ENCODE peak calls at places on chromosomes 1 and 21, in six cellular contexts. H, O, Y, J, E and G are unnamed samples. For H3K9me3, the result is how much of the 10 kb centered on the place peaks cover.

GRCh38 chr1:172670791-172671190 is 11.9 kb downstream of the FASLG start:
- DNase-seq in O (no peak), Y (no peak), J (no peak), E (peak), H (peak), G (no peak)

GRCh38 chr1:220966874-220967631 is 87.8 kb downstream of the HLX start:
- DNase-seq in J (peak), Y (no peak), E (no peak), H (no peak), O (no peak), G (no peak)

GRCh38 chr1:149843302-149844041 is 55.9 kb upstream of the BOLA1 start:
- DNase-seq in Y (peak), J (peak), H (peak), E (peak), O (no peak), G (no peak)

GRCh38 chr21:16193758-16194606 is 464.2 kb downstream of the USP25 start:
- DNase-seq in O (peak), H (no peak), E (no peak), Y (peak), J (peak), G (peak)

GRCh38 chr1:18145851-18146618 is 38.4 kb downstream of the IGSF21 start:
- DNase-seq in Y (peak), O (no peak), J (no peak), H (no peak), E (no peak), G (no peak)

GRCh38 chr1:52549267-52549666 is 3.6 kb downstream of the TUT4 start:
- DNase-seq in J (no peak), H (no peak), Y (no peak), O (no peak), E (no peak), G (no peak)

GRCh38 chr1:234887026-234887910 is 241.4 kb downstream of the TOMM20 start:
- DNase-seq in H (no peak), E (peak), Y (no peak), O (peak), J (peak), G (peak)

GRCh38 chr1:116514708-116515525 is 55.9 kb downstream of the CD58 start:
- DNase-seq in J (no peak), O (no peak), E (peak), Y (no peak), H (peak), G (no peak)

GRCh38 chr1:61051455-61052392 is 30.6 kb upstream of the NFIA start:
- DNase-seq in H (peak), Y (no peak), O (peak), E (no peak), J (peak), G (peak)

GRCh38 chr1:23278717-23279116 is 61.4 kb upstream of the HTR1D start:
- DNase-seq in O (no peak), J (no peak), H (no peak), E (no peak), Y (no peak), G (no peak)

GRCh38 chr1:3063379-3064295 is 5.4 kb upstream of the PRDM16 start:
- DNase-seq in Y (no peak), O (no peak), H (no peak), E (no peak), J (no peak), G (no peak)

GRCh38 chr1:114234408-114235119 is 80.9 kb upstream of the SYT6 start:
- DNase-seq in H (no peak), E (no peak), J (no peak), Y (no peak), O (no peak), G (no peak)

GRCh38 chr1:226427131-226427530 is 19.2 kb upstream of the PARP1 start:
- DNase-seq in H (no peak), J (no peak), E (no peak), O (no peak), Y (no peak), G (no peak)

GRCh38 chr1:6450943-6451373 is 15.0 kb downstream of the TNFRSF25 start:
- DNase-seq in J (no peak), O (no peak), E (peak), H (no peak), Y (no peak), G (no peak)

GRCh38 chr1:19619697-19620384 is 24.3 kb upstream of the NBL1 start:
- DNase-seq in E (peak), J (no peak), Y (no peak), O (no peak), H (no peak), G (no peak)

GRCh38 chr1:110673197-110673701 is 1.5 kb downstream of the KCNA3 start:
- DNase-seq in J (no peak), H (no peak), E (no peak), Y (no peak), O (no peak), G (no peak)

GRCh38 chr1:12344611-12345299 is 114.9 kb downstream of the VPS13D start:
- DNase-seq in H (no peak), Y (no peak), O (peak), J (no peak), E (no peak), G (no peak)

GRCh38 chr1:84361796-84362195 is 36.5 kb upstream of the DNASE2B start:
- DNase-seq in H (no peak), Y (no peak), O (no peak), J (no peak), E (peak), G (no peak)

GRCh38 chr1:33161061-33161681 is 20.7 kb downstream of the TRIM62 start:
- DNase-seq in Y (no peak), H (no peak), O (peak), J (no peak), E (no peak), G (peak)

GRCh38 chr1:84698151-84698651 is 7.9 kb upstream of the SSX2IP start:
- DNase-seq in E (peak), H (no peak), Y (no peak), J (peak), O (no peak), G (no peak)

GRCh38 chr1:36247538-36247937 is 23.3 kb downstream of the THRAP3 start:
- DNase-seq in O (no peak), Y (no peak), H (no peak), J (peak), E (no peak), G (no peak)

GRCh38 chr1:43536196-43536863 is 5.6 kb downstream of the PTPRF start:
- DNase-seq in H (no peak), Y (no peak), J (no peak), E (no peak), O (no peak), G (no peak)

GRCh38 chr1:233295775-233296322 is 324 bp upstream of the PCNX2 start:
- DNase-seq in H (no peak), O (no peak), E (no peak), J (peak), Y (no peak), G (no peak)

GRCh38 chr21:42513151-42513984 is at the start of gene SLC37A1:
- DNase-seq in H (peak), J (no peak), O (peak), E (peak), Y (no peak), G (peak)

GRCh38 chr1:56469640-56470371 is 109.6 kb downstream of the PLPP3 start:
- DNase-seq in E (no peak), Y (no peak), H (no peak), O (no peak), J (peak), G (no peak)

DNA sequence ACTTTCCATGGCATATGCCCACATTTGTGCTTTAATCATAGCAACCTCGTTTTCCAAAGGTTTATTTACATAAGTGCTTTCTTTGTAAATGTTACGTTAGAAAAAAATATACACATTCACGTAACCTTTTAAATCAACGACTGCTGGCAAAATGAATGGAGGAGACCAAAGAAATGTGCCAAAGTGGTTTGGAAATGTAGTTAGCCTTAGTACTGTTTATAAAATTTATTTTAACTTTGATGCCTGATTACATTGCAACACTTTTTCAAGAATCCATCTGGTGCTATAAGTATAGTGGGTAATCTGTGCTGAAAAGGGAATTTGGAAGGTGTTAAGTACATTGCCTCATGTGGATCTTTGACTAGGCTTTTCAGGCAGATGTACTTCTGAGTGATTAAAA is 108.9 kb downstream of the IFI44 start:
- DNase-seq in O (no peak), H (no peak), Y (no peak), J (no peak), E (no peak), G (no peak)
- H3K9me3 ChIP-seq in O (under half), H (under half), Y (under half), J (under half), E (under half), G (under half)

GRCh38 chr1:97674517-97674916 is 246.3 kb downstream of the DPYD start:
- DNase-seq in J (no peak), H (no peak), Y (no peak), E (no peak), O (no peak), G (no peak)
- H3K9me3 ChIP-seq in J (under half), H (under half), Y (under half), E (under half), O (under half), G (under half)

GRCh38 chr1:69073176-69073575 is 494.5 kb upstream of the LRRC7 start:
- DNase-seq in E (no peak), O (no peak), J (no peak), H (no peak), Y (no peak), G (no peak)

GRCh38 chr1:69076631-69077030 is 491.1 kb upstream of the LRRC7 start:
- DNase-seq in J (no peak), Y (no peak), H (no peak), E (no peak), O (no peak), G (no peak)

GRCh38 chr1:69070660-69071373 is 496.9 kb upstream of the LRRC7 start:
- DNase-seq in J (no peak), E (no peak), O (no peak), Y (no peak), H (no peak), G (no peak)
- H3K9me3 ChIP-seq in J (under half), E (under half), O (under half), Y (under half), H (under half), G (under half)

DNA sequence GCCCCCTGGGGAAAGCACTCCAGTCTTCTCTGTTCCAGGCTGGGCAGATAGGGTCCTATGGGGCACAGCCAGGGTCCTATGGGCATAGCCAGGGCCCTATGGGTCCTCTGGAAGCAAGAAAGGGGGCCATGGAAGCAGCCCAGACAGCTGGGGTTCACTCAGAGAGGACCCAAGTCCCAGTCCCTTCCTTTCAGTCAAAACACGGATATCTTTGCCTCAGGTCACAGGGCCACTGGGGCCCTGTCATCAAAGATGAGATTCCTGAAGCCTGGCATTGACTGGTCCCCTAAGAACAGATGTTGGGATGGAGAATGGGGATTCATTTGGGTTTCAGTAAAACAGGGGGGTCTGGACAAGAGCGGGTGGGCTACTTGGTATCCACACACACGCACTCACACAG is 8.5 kb downstream of the IGSF8 start:
- DNase-seq in Y (no peak), E (no peak), J (no peak), O (no peak), H (no peak), G (no peak)
- H3K9me3 ChIP-seq in Y (under half), E (under half), J (under half), O (under half), H (under half), G (under half)